ENCODE peak calls at places on chromosomes 7 and 10, in nine cellular contexts. One of them, this sample, is unnamed.

GRCh38 chr10:120513307-120513706 is 56.3 kb downstream of the PLPP4 start:
- DNase-seq in H9: no peak
- DNase-seq in brain microvascular endothelial cell: no peak
- DNase-seq in body of pancreas: no peak
- DNase-seq in neural progenitor cell: no peak
- DNase-seq in NCI-H446 treated with DMSO at 0.1 percent for 48 hours: no peak
- DNase-seq in ovary: no peak
- DNase-seq in stimulated activated CD8-positive, alpha-beta memory T cell treated with anti-CD3 and anti-CD28 coated beads, Interleukin-15, amount 100 ng/mL, for 1 hour: no peak
- DNase-seq in fibroblast of lung: no peak
- DNase-seq in this sample: no peak

GRCh38 chr10:15703167-15703880 is 16.4 kb downstream of the ITGA8 start:
- DNase-seq in body of pancreas: no peak
- DNase-seq in stimulated activated CD8-positive, alpha-beta memory T cell treated with anti-CD3 and anti-CD28 coated beads, Interleukin-15, amount 100 ng/mL, for 1 hour: no peak
- DNase-seq in ovary: no peak
- DNase-seq in brain microvascular endothelial cell: peak
- DNase-seq in neural progenitor cell: no peak
- DNase-seq in fibroblast of lung: peak
- DNase-seq in NCI-H446 treated with DMSO at 0.1 percent for 48 hours: no peak
- DNase-seq in H9: no peak
- DNase-seq in this sample: no peak

GRCh38 chr10:11879387-11880168 is 56.4 kb downstream of the PROSER2 start:
- DNase-seq in neural progenitor cell: no peak
- DNase-seq in NCI-H446 treated with DMSO at 0.1 percent for 48 hours: no peak
- DNase-seq in ovary: no peak
- DNase-seq in brain microvascular endothelial cell: no peak
- DNase-seq in body of pancreas: no peak
- DNase-seq in stimulated activated CD8-positive, alpha-beta memory T cell treated with anti-CD3 and anti-CD28 coated beads, Interleukin-15, amount 100 ng/mL, for 1 hour: no peak
- DNase-seq in fibroblast of lung: no peak
- DNase-seq in H9: no peak
- DNase-seq in this sample: no peak

GRCh38 chr7:44379366-44380178 is 54.2 kb upstream of the CAMK2B start:
- DNase-seq in neural progenitor cell: no peak
- DNase-seq in body of pancreas: no peak
- DNase-seq in ovary: no peak
- DNase-seq in H9: peak
- DNase-seq in NCI-H446 treated with DMSO at 0.1 percent for 48 hours: no peak
- DNase-seq in fibroblast of lung: peak
- DNase-seq in brain microvascular endothelial cell: no peak
- DNase-seq in stimulated activated CD8-positive, alpha-beta memory T cell treated with anti-CD3 and anti-CD28 coated beads, Interleukin-15, amount 100 ng/mL, for 1 hour: no peak
- DNase-seq in this sample: no peak

GRCh38 chr7:82445226-82445625 is 1.6 kb upstream of the CACNA2D1 start:
- DNase-seq in NCI-H446 treated with DMSO at 0.1 percent for 48 hours: no peak
- DNase-seq in neural progenitor cell: peak
- DNase-seq in stimulated activated CD8-positive, alpha-beta memory T cell treated with anti-CD3 and anti-CD28 coated beads, Interleukin-15, amount 100 ng/mL, for 1 hour: no peak
- DNase-seq in brain microvascular endothelial cell: no peak
- DNase-seq in H9: no peak
- DNase-seq in ovary: no peak
- DNase-seq in body of pancreas: no peak
- DNase-seq in fibroblast of lung: no peak
- DNase-seq in this sample: no peak

GRCh38 chr10:130961506-130962239 is 349.8 kb downstream of the TCERG1L start:
- DNase-seq in brain microvascular endothelial cell: no peak
- DNase-seq in ovary: no peak
- DNase-seq in body of pancreas: no peak
- DNase-seq in stimulated activated CD8-positive, alpha-beta memory T cell treated with anti-CD3 and anti-CD28 coated beads, Interleukin-15, amount 100 ng/mL, for 1 hour: no peak
- DNase-seq in NCI-H446 treated with DMSO at 0.1 percent for 48 hours: no peak
- DNase-seq in fibroblast of lung: no peak
- DNase-seq in neural progenitor cell: no peak
- DNase-seq in H9: no peak
- DNase-seq in this sample: no peak

GRCh38 chr7:16402084-16402483 is 19.3 kb downstream of the CRPPA start:
- DNase-seq in stimulated activated CD8-positive, alpha-beta memory T cell treated with anti-CD3 and anti-CD28 coated beads, Interleukin-15, amount 100 ng/mL, for 1 hour: no peak
- DNase-seq in brain microvascular endothelial cell: no peak
- DNase-seq in NCI-H446 treated with DMSO at 0.1 percent for 48 hours: no peak
- DNase-seq in body of pancreas: no peak
- DNase-seq in H9: no peak
- DNase-seq in ovary: no peak
- DNase-seq in fibroblast of lung: peak
- DNase-seq in neural progenitor cell: no peak
- DNase-seq in this sample: no peak

GRCh38 chr10:49781247-49781646 is 19.1 kb upstream of the OGDHL start:
- DNase-seq in body of pancreas: no peak
- DNase-seq in H9: no peak
- DNase-seq in fibroblast of lung: peak
- DNase-seq in neural progenitor cell: no peak
- DNase-seq in ovary: no peak
- DNase-seq in brain microvascular endothelial cell: peak
- DNase-seq in NCI-H446 treated with DMSO at 0.1 percent for 48 hours: no peak
- DNase-seq in stimulated activated CD8-positive, alpha-beta memory T cell treated with anti-CD3 and anti-CD28 coated beads, Interleukin-15, amount 100 ng/mL, for 1 hour: no peak
- DNase-seq in this sample: no peak

GRCh38 chr10:131396108-131397010 is 84.8 kb upstream of the TCERG1L start:
- DNase-seq in body of pancreas: no peak
- DNase-seq in neural progenitor cell: peak
- DNase-seq in ovary: peak
- DNase-seq in brain microvascular endothelial cell: no peak
- DNase-seq in H9: no peak
- DNase-seq in stimulated activated CD8-positive, alpha-beta memory T cell treated with anti-CD3 and anti-CD28 coated beads, Interleukin-15, amount 100 ng/mL, for 1 hour: no peak
- DNase-seq in NCI-H446 treated with DMSO at 0.1 percent for 48 hours: no peak
- DNase-seq in fibroblast of lung: no peak
- DNase-seq in this sample: no peak

GRCh38 chr7:19020062-19020461 is 97.4 kb downstream of the TWIST1 start:
- DNase-seq in neural progenitor cell: no peak
- DNase-seq in fibroblast of lung: no peak
- DNase-seq in brain microvascular endothelial cell: no peak
- DNase-seq in ovary: no peak
- DNase-seq in H9: no peak
- DNase-seq in stimulated activated CD8-positive, alpha-beta memory T cell treated with anti-CD3 and anti-CD28 coated beads, Interleukin-15, amount 100 ng/mL, for 1 hour: no peak
- DNase-seq in NCI-H446 treated with DMSO at 0.1 percent for 48 hours: no peak
- DNase-seq in body of pancreas: no peak
- DNase-seq in this sample: no peak

GRCh38 chr7:146690987-146691386 is 574.4 kb downstream of the CNTNAP2 start:
- DNase-seq in stimulated activated CD8-positive, alpha-beta memory T cell treated with anti-CD3 and anti-CD28 coated beads, Interleukin-15, amount 100 ng/mL, for 1 hour: no peak
- DNase-seq in fibroblast of lung: no peak
- DNase-seq in neural progenitor cell: no peak
- DNase-seq in body of pancreas: no peak
- DNase-seq in NCI-H446 treated with DMSO at 0.1 percent for 48 hours: no peak
- DNase-seq in ovary: no peak
- DNase-seq in H9: no peak
- DNase-seq in brain microvascular endothelial cell: no peak
- DNase-seq in this sample: no peak

GRCh38 chr10:84293171-84293570 is 35.2 kb upstream of the CCSER2 start:
- DNase-seq in H9: no peak
- DNase-seq in fibroblast of lung: no peak
- DNase-seq in neural progenitor cell: no peak
- DNase-seq in ovary: no peak
- DNase-seq in brain microvascular endothelial cell: no peak
- DNase-seq in body of pancreas: no peak
- DNase-seq in NCI-H446 treated with DMSO at 0.1 percent for 48 hours: no peak
- DNase-seq in stimulated activated CD8-positive, alpha-beta memory T cell treated with anti-CD3 and anti-CD28 coated beads, Interleukin-15, amount 100 ng/mL, for 1 hour: no peak
- DNase-seq in this sample: no peak

GRCh38 chr7:5419523-5420107 is 4.0 kb downstream of the TNRC18 start:
- DNase-seq in neural progenitor cell: peak
- DNase-seq in NCI-H446 treated with DMSO at 0.1 percent for 48 hours: no peak
- DNase-seq in brain microvascular endothelial cell: no peak
- DNase-seq in fibroblast of lung: no peak
- DNase-seq in ovary: no peak
- DNase-seq in body of pancreas: peak
- DNase-seq in stimulated activated CD8-positive, alpha-beta memory T cell treated with anti-CD3 and anti-CD28 coated beads, Interleukin-15, amount 100 ng/mL, for 1 hour: no peak
- DNase-seq in H9: peak
- DNase-seq in this sample: peak

GRCh38 chr7:20785211-20786048 is 1.3 kb downstream of the SP8 start:
- DNase-seq in body of pancreas: peak
- DNase-seq in neural progenitor cell: peak
- DNase-seq in ovary: no peak
- DNase-seq in fibroblast of lung: no peak
- DNase-seq in brain microvascular endothelial cell: no peak
- DNase-seq in H9: peak
- DNase-seq in NCI-H446 treated with DMSO at 0.1 percent for 48 hours: no peak
- DNase-seq in stimulated activated CD8-positive, alpha-beta memory T cell treated with anti-CD3 and anti-CD28 coated beads, Interleukin-15, amount 100 ng/mL, for 1 hour: no peak
- DNase-seq in this sample: no peak

GRCh38 chr10:118520116-118520742 is 75.2 kb downstream of the PRLHR start:
- DNase-seq in stimulated activated CD8-positive, alpha-beta memory T cell treated with anti-CD3 and anti-CD28 coated beads, Interleukin-15, amount 100 ng/mL, for 1 hour: no peak
- DNase-seq in fibroblast of lung: no peak
- DNase-seq in neural progenitor cell: no peak
- DNase-seq in NCI-H446 treated with DMSO at 0.1 percent for 48 hours: no peak
- DNase-seq in body of pancreas: no peak
- DNase-seq in ovary: no peak
- DNase-seq in brain microvascular endothelial cell: no peak
- DNase-seq in H9: no peak
- DNase-seq in this sample: no peak

This sample was measured in left ventricle myocardium inferior.